ENCODE peak calls at places on chromosomes 1 and 21, in seven cellular contexts. T is lung, Z is upper lobe of left lung, I is pancreas, H is heart right ventricle, B is upper lobe of right lung, L is gastrocnemius medialis. R is an unnamed sample.

GRCh38 chr21:44289381-44290010 is 3.8 kb downstream of the AIRE start:
- ATAC-seq in L (no peak), T (no peak), B (no peak), H (no peak), Z (no peak), I (no peak), R (no peak)

GRCh38 chr1:184326278-184326677 is 60.6 kb upstream of the C1orf21 start:
- ATAC-seq in T (no peak), I (no peak), B (no peak), H (no peak), L (no peak), Z (no peak), R (no peak)

GRCh38 chr1:29805122-29805895 is 569.0 kb downstream of the PTPRU start:
- ATAC-seq in H (no peak), T (no peak), L (no peak), I (no peak), B (no peak), Z (no peak), R (no peak)

GRCh38 chr1:193111641-193112090 is 6.5 kb upstream of the GLRX2 start:
- ATAC-seq in H (peak; percentile 54), T (peak; percentile 72), B (peak; percentile 87), I (peak; percentile 73), Z (peak; percentile 79), L (peak; percentile 64), R (peak; percentile 86)

GRCh38 chr1:110215621-110216020 is 5.5 kb downstream of the KCNC4 start:
- ATAC-seq in T (no peak), B (no peak), Z (no peak), L (no peak), H (no peak), I (no peak), R (no peak)

GRCh38 chr1:63261736-63262142 is 60.6 kb upstream of the FOXD3 start:
- ATAC-seq in I (no peak), Z (no peak), B (peak; percentile 60), H (peak; percentile 80), T (no peak), L (peak; percentile 92), R (no peak)

GRCh38 chr1:181504294-181505115 is 21.2 kb downstream of the CACNA1E start:
- ATAC-seq in I (no peak), L (no peak), B (peak; percentile 39), T (no peak), H (no peak), Z (no peak), R (no peak)

GRCh38 chr1:204065174-204065985 is 7.5 kb upstream of the SOX13 start:
- ATAC-seq in T (no peak), Z (no peak), L (no peak), H (peak; percentile 84), I (peak; percentile 76), B (peak; percentile 51), R (peak; percentile 43)

GRCh38 chr1:12499574-12500245 is 118.3 kb downstream of the DHRS3 start:
- ATAC-seq in H (no peak), Z (no peak), I (no peak), L (no peak), B (no peak), T (no peak), R (peak; percentile 58)

GRCh38 chr1:100452641-100453040 is 85.3 kb upstream of the GPR88 start:
- ATAC-seq in L (peak; percentile 56), I (peak; percentile 77), Z (no peak), H (no peak), T (no peak), B (no peak), R (no peak)

GRCh38 chr1:193083365-193084088 is 21.7 kb downstream of the GLRX2 start:
- ATAC-seq in B (no peak), I (no peak), L (no peak), Z (no peak), T (no peak), H (no peak), R (no peak)

GRCh38 chr21:43467785-43468184 is 40.9 kb upstream of the SIK1 start:
- ATAC-seq in L (no peak), T (no peak), H (no peak), Z (no peak), B (no peak), I (no peak), R (no peak)

GRCh38 chr1:70169018-70169839 is 36.1 kb downstream of the LRRC40 start:
- ATAC-seq in I (no peak), L (no peak), B (no peak), T (no peak), H (no peak), Z (no peak), R (no peak)

GRCh38 chr1:42152907-42153597 is at the start of gene GUCA2B:
- ATAC-seq in L (no peak), B (no peak), T (no peak), H (no peak), I (peak; percentile 46), Z (no peak), R (no peak)

GRCh38 chr1:42152119-42152518 is 1.1 kb upstream of the GUCA2B start:
- ATAC-seq in H (peak; percentile 96), T (no peak), Z (peak; percentile 44), I (peak; percentile 98), B (peak; percentile 81), L (no peak), R (no peak)

GRCh38 chr1:42153598-42153995 is 387 bp downstream of the GUCA2B start:
- ATAC-seq in I (no peak), T (no peak), Z (no peak), B (no peak), L (no peak), H (no peak), R (no peak)

GRCh38 chr1:42148166-42148565 is 5.0 kb upstream of the GUCA2B start:
- ATAC-seq in I (no peak), Z (no peak), B (no peak), H (no peak), T (no peak), L (no peak), R (no peak)

GRCh38 chr1:42150626-42151025 is 2.6 kb upstream of the GUCA2B start:
- ATAC-seq in T (no peak), Z (no peak), B (no peak), L (no peak), I (no peak), H (no peak), R (no peak)
- H3K27ac ChIP-seq in T (no peak overlapping the region), Z (no peak overlapping the region), B (no peak overlapping the region), L (no peak overlapping the region), I (no peak overlapping the region), H (no peak overlapping the region), R (no peak overlapping the region)

DNA sequence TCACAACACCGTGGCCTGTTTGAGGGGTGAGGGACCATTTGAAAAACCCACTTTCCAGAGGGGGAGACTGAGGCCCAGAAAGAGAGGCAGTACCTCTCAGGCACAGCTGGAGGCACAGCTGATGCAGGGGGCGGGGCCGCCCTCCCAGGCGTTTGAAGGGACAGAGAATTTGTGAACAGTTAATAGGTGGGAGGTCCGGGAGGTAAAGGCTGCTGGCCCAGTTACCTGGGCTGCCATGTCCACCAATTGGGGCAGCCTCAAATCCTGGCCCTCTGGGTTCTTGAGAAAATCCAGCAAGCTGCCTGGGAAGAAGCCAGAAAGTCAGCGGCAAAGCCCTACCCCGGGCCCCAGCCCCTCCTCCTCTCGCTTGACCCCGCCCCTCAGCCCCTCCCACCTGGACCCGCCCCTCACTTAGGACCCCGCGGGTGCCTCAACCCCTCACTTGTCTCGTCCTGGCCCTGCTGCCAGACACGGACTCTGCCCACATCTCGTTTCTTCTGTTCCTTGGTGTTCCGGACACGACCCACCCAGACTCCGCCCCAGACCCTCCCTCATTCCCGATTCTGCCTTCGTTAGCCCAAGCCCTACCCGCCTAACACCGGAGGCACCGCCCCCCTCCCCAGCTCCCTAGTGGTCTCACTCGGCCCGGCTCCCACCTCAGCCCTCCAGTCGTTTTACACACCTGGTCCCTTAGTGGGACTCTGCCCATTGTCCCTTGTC is 10.8 kb upstream of the AHDC1 start:
- ATAC-seq in I (no peak), H (no peak), Z (no peak), L (no peak), T (no peak), B (no peak), R (no peak)
- H3K4me3 ChIP-seq in I (no peak overlapping the region), H (no peak overlapping the region), Z (no peak overlapping the region), L (no peak overlapping the region), T (no peak overlapping the region), B (no peak overlapping the region), R (no peak overlapping the region)

DNA sequence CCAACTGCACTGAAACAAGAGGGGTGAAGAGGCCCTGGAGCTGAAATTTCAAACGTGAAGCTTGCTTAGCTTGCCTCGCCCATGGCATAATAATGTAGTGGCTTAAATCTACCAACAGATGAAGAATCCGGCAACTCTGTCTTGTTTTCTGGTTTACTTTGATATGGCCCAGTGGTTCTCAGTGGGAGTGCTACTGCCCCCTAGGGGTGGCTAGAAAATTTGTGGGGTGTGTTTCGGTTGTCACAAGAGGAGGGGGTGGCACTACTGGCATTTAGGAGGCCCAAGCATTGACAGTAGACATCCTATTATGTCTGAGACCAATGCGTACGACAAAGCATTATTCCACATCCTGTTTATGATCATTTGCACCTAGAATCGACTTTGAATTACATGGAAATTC is 51.9 kb upstream of the C8B start:
- ATAC-seq in T (no peak), Z (no peak), H (no peak), L (no peak), I (no peak), B (no peak), R (no peak)
- TF ChIP-seq CTCF in T (no peak), Z (no peak), H (no peak), L (no peak), I (no peak), B (no peak), R (no peak)

GRCh38 chr1:94966033-94966432 is 39.1 kb upstream of the CNN3 start:
- ATAC-seq in B (no peak), L (no peak), I (no peak), Z (no peak), T (no peak), H (no peak), R (no peak)

GRCh38 chr1:94961582-94961981 is 34.7 kb upstream of the CNN3 start:
- ATAC-seq in B (no peak), L (no peak), T (no peak), H (no peak), I (no peak), Z (no peak), R (no peak)

GRCh38 chr1:94963864-94964263 is 37.0 kb upstream of the CNN3 start:
- ATAC-seq in T (no peak), B (no peak), L (no peak), I (no peak), Z (no peak), H (no peak), R (no peak)

GRCh38 chr1:94961994-94962744 is 35.3 kb upstream of the CNN3 start:
- ATAC-seq in H (no peak), B (no peak), Z (no peak), L (no peak), T (no peak), I (peak; percentile 87), R (no peak)

GRCh38 chr1:94962745-94963265 is 35.9 kb upstream of the CNN3 start:
- ATAC-seq in T (peak; percentile 39), I (peak; percentile 83), Z (peak; percentile 62), B (peak; percentile 81), L (peak; percentile 61), H (peak; percentile 76), R (peak; percentile 45)
- H3K27ac ChIP-seq in T (peak overlapping the region; percentile 78), I (peak overlapping the region; percentile 62), Z (peak overlapping the region; percentile 81), B (peak overlapping the region; percentile 74), L (peak overlapping the region; percentile 67), H (peak overlapping the region; percentile 88), R (peak overlapping the region; percentile 66)

R was measured in gastroesophageal sphincter.